ENCODE peak calls at places on chromosomes 5 and 9, in nine cellular contexts. E is progenitor cell of endocrine pancreas; H is astrocyte of the spinal cord; A is LoVo; U is HepG2; V is KBM-7; Q is NCI-H2029; S is endothelial cell; N is stimulated activated CD4-positive, alpha-beta T cell treated with anti-CD3 and anti-CD28 coated beads, Interleukin-2, amount 100 ng/mL, for 24 hours. C is an unnamed sample.

GRCh38 chr5:150113047-150113744 is 26.8 kb upstream of the CSF1R start:
- DNase-seq in H (no peak), A (no peak), V (no peak), N (peak), E (peak), Q (no peak), U (no peak), S (no peak), C (no peak)

GRCh38 chr9:76932778-76933177 is 26.9 kb upstream of the PRUNE2 start:
- DNase-seq in S (no peak), Q (no peak), H (no peak), E (no peak), U (no peak), V (no peak), N (no peak), A (no peak), C (no peak)

GRCh38 chr9:18489861-18490260 is 15.9 kb downstream of the ADAMTSL1 start:
- DNase-seq in N (no peak), U (no peak), A (no peak), V (no peak), S (no peak), Q (no peak), H (peak), E (no peak), C (no peak)

GRCh38 chr9:113631093-113631765 is 167.7 kb downstream of the RGS3 start:
- DNase-seq in V (no peak), H (no peak), S (no peak), N (no peak), Q (no peak), E (no peak), U (no peak), A (no peak), C (no peak)

GRCh38 chr5:179613460-179614071 is 9.9 kb downstream of the HNRNPH1 start:
- DNase-seq in H (no peak), N (no peak), S (no peak), E (no peak), V (no peak), U (no peak), Q (no peak), A (no peak), C (no peak)

GRCh38 chr5:132667761-132668705 is 5.8 kb upstream of the IL4 start:
- DNase-seq in Q (no peak), S (no peak), N (no peak), A (no peak), V (no peak), H (no peak), E (no peak), U (no peak), C (no peak)

GRCh38 chr5:126826619-126827215 is 49.8 kb downstream of the LMNB1 start:
- DNase-seq in E (no peak), S (no peak), V (no peak), U (no peak), N (no peak), A (no peak), H (no peak), Q (no peak), C (no peak)

GRCh38 chr5:1315018-1315708 is 20.3 kb upstream of the TERT start:
- DNase-seq in N (no peak), Q (no peak), S (no peak), E (no peak), V (no peak), H (no peak), U (no peak), A (no peak), C (no peak)

GRCh38 chr9:34185778-34186551 is 7.1 kb downstream of the UBAP1 start:
- DNase-seq in Q (peak), S (no peak), A (peak), N (no peak), E (no peak), U (no peak), V (peak), H (peak), C (peak)

C was measured in CD4-positive, alpha-beta memory T cell.